ENCODE peak calls at places on chromosomes 7 and 10, in seven cellular contexts. One of them, this sample, is unnamed.

GRCh38 chr7:133912916-133913697 is 214.0 kb upstream of the LRGUK start:
- DNase-seq in breast epithelium: no peak
- DNase-seq in uterus: no peak
- DNase-seq in gastrocnemius medialis: no peak
- DNase-seq in WERI-Rb-1: no peak
- DNase-seq in GM23248: peak; percentile 53
- DNase-seq in SJSA1: peak; percentile 5
- DNase-seq in this sample: no peak

GRCh38 chr7:86867163-86867762 is 192.2 kb downstream of the ELAPOR2 start:
- DNase-seq in breast epithelium: no peak
- DNase-seq in uterus: no peak
- DNase-seq in gastrocnemius medialis: no peak
- DNase-seq in WERI-Rb-1: no peak
- DNase-seq in GM23248: no peak
- DNase-seq in SJSA1: no peak
- DNase-seq in this sample: no peak

GRCh38 chr7:26136831-26137230 is 15.2 kb upstream of the NFE2L3 start:
- DNase-seq in breast epithelium: no peak
- DNase-seq in uterus: no peak
- DNase-seq in gastrocnemius medialis: no peak
- DNase-seq in WERI-Rb-1: no peak
- DNase-seq in GM23248: no peak
- DNase-seq in SJSA1: no peak
- DNase-seq in this sample: no peak

GRCh38 chr10:132158810-132159209 is 27.9 kb upstream of the DPYSL4 start:
- DNase-seq in breast epithelium: no peak
- DNase-seq in uterus: no peak
- DNase-seq in gastrocnemius medialis: no peak
- DNase-seq in WERI-Rb-1: no peak
- DNase-seq in GM23248: no peak
- DNase-seq in SJSA1: no peak
- DNase-seq in this sample: no peak

GRCh38 chr10:104935656-104936055 is 294.6 kb downstream of the SORCS3 start:
- DNase-seq in breast epithelium: no peak
- DNase-seq in uterus: no peak
- DNase-seq in gastrocnemius medialis: no peak
- DNase-seq in WERI-Rb-1: no peak
- DNase-seq in GM23248: no peak
- DNase-seq in SJSA1: no peak
- DNase-seq in this sample: no peak

GRCh38 chr7:22443370-22444180 is 56.4 kb downstream of the STEAP1B start:
- DNase-seq in breast epithelium: no peak
- DNase-seq in uterus: no peak
- DNase-seq in gastrocnemius medialis: no peak
- DNase-seq in WERI-Rb-1: no peak
- DNase-seq in GM23248: peak; percentile 17
- DNase-seq in SJSA1: no peak
- DNase-seq in this sample: no peak

GRCh38 chr7:150378115-150378852 is 846 bp upstream of the ZNF775 start:
- DNase-seq in breast epithelium: peak; percentile 67
- DNase-seq in uterus: peak; percentile 56
- DNase-seq in gastrocnemius medialis: peak; percentile 76
- DNase-seq in WERI-Rb-1: peak; percentile 90
- DNase-seq in GM23248: peak; percentile 70
- DNase-seq in SJSA1: peak; percentile 78
- DNase-seq in this sample: peak; percentile 73

GRCh38 chr7:71615017-71615416 is 483.1 kb downstream of the GALNT17 start:
- DNase-seq in breast epithelium: no peak
- DNase-seq in uterus: no peak
- DNase-seq in gastrocnemius medialis: peak; percentile 69
- DNase-seq in WERI-Rb-1: peak; percentile 21
- DNase-seq in GM23248: peak; percentile 5
- DNase-seq in SJSA1: no peak
- DNase-seq in this sample: no peak

GRCh38 chr7:28808786-28809533 is 149.2 kb downstream of the TRIL start:
- DNase-seq in breast epithelium: no peak
- DNase-seq in uterus: no peak
- DNase-seq in gastrocnemius medialis: no peak
- DNase-seq in WERI-Rb-1: no peak
- DNase-seq in GM23248: peak; percentile 78
- DNase-seq in SJSA1: no peak
- DNase-seq in this sample: no peak

GRCh38 chr10:78578929-78579328 is 489.8 kb upstream of the ZMIZ1 start:
- DNase-seq in breast epithelium: no peak
- DNase-seq in uterus: peak; percentile 2
- DNase-seq in gastrocnemius medialis: no peak
- DNase-seq in WERI-Rb-1: no peak
- DNase-seq in GM23248: peak; percentile 24
- DNase-seq in SJSA1: no peak
- DNase-seq in this sample: no peak

GRCh38 chr10:27529010-27529783 is 25.1 kb downstream of the RAB18 start:
- DNase-seq in breast epithelium: no peak
- DNase-seq in uterus: no peak
- DNase-seq in gastrocnemius medialis: no peak
- DNase-seq in WERI-Rb-1: no peak
- DNase-seq in GM23248: peak; percentile 32
- DNase-seq in SJSA1: no peak
- DNase-seq in this sample: no peak

GRCh38 chr7:116258734-116259133 is 48.4 kb downstream of the TES start:
- DNase-seq in breast epithelium: no peak
- DNase-seq in uterus: no peak
- DNase-seq in gastrocnemius medialis: peak; percentile 8
- DNase-seq in WERI-Rb-1: no peak
- DNase-seq in GM23248: peak; percentile 82
- DNase-seq in SJSA1: peak; percentile 62
- DNase-seq in this sample: no peak

GRCh38 chr7:105014725-105015630 is 973 bp downstream of the KMT2E start:
- DNase-seq in breast epithelium: peak; percentile 63
- DNase-seq in uterus: peak; percentile 46
- DNase-seq in gastrocnemius medialis: peak; percentile 55
- DNase-seq in WERI-Rb-1: peak; percentile 49
- DNase-seq in GM23248: peak; percentile 69
- DNase-seq in SJSA1: peak; percentile 60
- DNase-seq in this sample: peak; percentile 47

GRCh38 chr7:45570797-45571196 is 3.4 kb upstream of the ADCY1 start:
- DNase-seq in breast epithelium: no peak
- DNase-seq in uterus: no peak
- DNase-seq in gastrocnemius medialis: no peak
- DNase-seq in WERI-Rb-1: no peak
- DNase-seq in GM23248: no peak
- DNase-seq in SJSA1: no peak
- DNase-seq in this sample: no peak

GRCh38 chr10:97427571-97428179 is 1.7 kb downstream of the PGAM1 start:
- DNase-seq in breast epithelium: peak; percentile 49
- DNase-seq in uterus: no peak
- DNase-seq in gastrocnemius medialis: no peak
- DNase-seq in WERI-Rb-1: no peak
- DNase-seq in GM23248: peak; percentile 70
- DNase-seq in SJSA1: no peak
- DNase-seq in this sample: peak; percentile 58

GRCh38 chr10:24851595-24851994 is 100.8 kb downstream of the PRTFDC1 start:
- DNase-seq in breast epithelium: no peak
- DNase-seq in uterus: no peak
- DNase-seq in gastrocnemius medialis: no peak
- DNase-seq in WERI-Rb-1: no peak
- DNase-seq in GM23248: no peak
- DNase-seq in SJSA1: no peak
- DNase-seq in this sample: no peak

GRCh38 chr10:67772894-67773511 is 65.0 kb downstream of the DNAJC12 start:
- DNase-seq in breast epithelium: no peak
- DNase-seq in uterus: no peak
- DNase-seq in gastrocnemius medialis: no peak
- DNase-seq in WERI-Rb-1: no peak
- DNase-seq in GM23248: peak; percentile 19
- DNase-seq in SJSA1: no peak
- DNase-seq in this sample: no peak

GRCh38 chr7:125074141-125074540 is 144.5 kb upstream of the POT1 start:
- DNase-seq in breast epithelium: no peak
- DNase-seq in uterus: no peak
- DNase-seq in gastrocnemius medialis: no peak
- DNase-seq in WERI-Rb-1: no peak
- DNase-seq in GM23248: no peak
- DNase-seq in SJSA1: no peak
- DNase-seq in this sample: no peak

DNA sequence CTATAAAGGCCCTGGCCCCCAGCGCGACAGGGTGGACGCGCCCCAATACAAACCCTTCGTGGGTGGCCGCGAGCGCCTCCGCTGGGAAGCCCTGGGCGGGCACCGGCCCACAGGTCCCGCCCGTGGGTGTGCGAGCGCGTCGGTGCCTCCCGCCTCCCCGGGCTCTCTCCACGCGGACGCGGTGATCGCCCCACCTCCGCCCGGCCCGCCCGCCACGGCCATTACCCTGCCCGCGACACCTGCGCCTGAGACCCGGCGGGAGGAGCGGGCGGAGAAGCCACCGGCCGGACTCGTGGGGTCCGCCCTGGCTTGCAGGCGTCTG is 81.2 kb downstream of the PAX2 start:
- DNase-seq in breast epithelium: no peak
- DNase-seq in uterus: no peak
- DNase-seq in gastrocnemius medialis: no peak
- DNase-seq in WERI-Rb-1: no peak
- DNase-seq in GM23248: no peak
- DNase-seq in SJSA1: no peak
- DNase-seq in this sample: no peak
- H3K4me3 ChIP-seq in breast epithelium: peak overlapping the region; percentile 50
- H3K4me3 ChIP-seq in uterus: peak overlapping the region; percentile 34
- H3K4me3 ChIP-seq in gastrocnemius medialis: peak overlapping the region; percentile 48
- H3K4me3 ChIP-seq in WERI-Rb-1: peak overlapping the region; percentile 40
- H3K4me3 ChIP-seq in GM23248: no peak overlapping the region
- H3K4me3 ChIP-seq in SJSA1: no peak overlapping the region
- H3K4me3 ChIP-seq in this sample: no peak overlapping the region

DNA sequence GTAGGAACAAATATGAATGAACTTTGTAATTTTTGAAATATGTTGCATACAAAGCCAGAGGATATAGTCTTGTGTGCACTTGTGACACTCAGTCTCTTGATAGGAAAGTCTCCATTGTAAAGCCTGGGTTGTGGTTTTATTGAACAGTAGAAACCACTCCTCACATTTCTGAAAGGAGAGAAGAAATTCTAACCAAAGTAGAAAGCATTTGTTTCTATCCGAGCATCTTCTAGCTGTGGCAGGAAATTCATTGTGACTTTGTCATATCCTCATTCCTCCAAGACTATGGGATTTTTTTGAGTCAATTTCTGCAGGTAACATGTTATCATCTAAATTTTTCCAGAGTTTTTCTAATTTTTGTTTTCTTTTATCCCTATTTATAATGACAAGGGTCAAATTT is 55.5 kb upstream of the NCF1 start:
- DNase-seq in breast epithelium: no peak
- DNase-seq in uterus: no peak
- DNase-seq in gastrocnemius medialis: no peak
- DNase-seq in WERI-Rb-1: no peak
- DNase-seq in GM23248: peak; percentile 15
- DNase-seq in SJSA1: peak; percentile 15
- DNase-seq in this sample: no peak
- H3K36me3 ChIP-seq in breast epithelium: peaks cover 9% of the 10 kb centered on the region
- H3K36me3 ChIP-seq in uterus: no peaks in the 10 kb centered on the region
- H3K36me3 ChIP-seq in gastrocnemius medialis: no peaks in the 10 kb centered on the region
- H3K36me3 ChIP-seq in WERI-Rb-1: peaks cover 82% of the 10 kb centered on the region
- H3K36me3 ChIP-seq in GM23248: peaks cover 79% of the 10 kb centered on the region
- H3K36me3 ChIP-seq in SJSA1: peaks cover 79% of the 10 kb centered on the region
- H3K36me3 ChIP-seq in this sample: peaks cover 56% of the 10 kb centered on the region

GRCh38 chr10:48836605-48837004 is 103.0 kb downstream of the LRRC18 start:
- DNase-seq in breast epithelium: no peak
- DNase-seq in uterus: no peak
- DNase-seq in gastrocnemius medialis: no peak
- DNase-seq in WERI-Rb-1: no peak
- DNase-seq in GM23248: no peak
- DNase-seq in SJSA1: no peak
- DNase-seq in this sample: no peak

GRCh38 chr10:48834189-48834965 is 105.3 kb downstream of the LRRC18 start:
- DNase-seq in breast epithelium: no peak
- DNase-seq in uterus: no peak
- DNase-seq in gastrocnemius medialis: no peak
- DNase-seq in WERI-Rb-1: no peak
- DNase-seq in GM23248: no peak
- DNase-seq in SJSA1: no peak
- DNase-seq in this sample: no peak

GRCh38 chr10:48838830-48839229 is 100.8 kb downstream of the LRRC18 start:
- DNase-seq in breast epithelium: no peak
- DNase-seq in uterus: no peak
- DNase-seq in gastrocnemius medialis: no peak
- DNase-seq in WERI-Rb-1: no peak
- DNase-seq in GM23248: no peak
- DNase-seq in SJSA1: no peak
- DNase-seq in this sample: no peak

GRCh38 chr10:48833674-48834073 is 106.0 kb downstream of the LRRC18 start:
- DNase-seq in breast epithelium: no peak
- DNase-seq in uterus: no peak
- DNase-seq in gastrocnemius medialis: no peak
- DNase-seq in WERI-Rb-1: no peak
- DNase-seq in GM23248: no peak
- DNase-seq in SJSA1: no peak
- DNase-seq in this sample: no peak
- H3K9me3 ChIP-seq in breast epithelium: no peaks in the 10 kb centered on the region
- H3K9me3 ChIP-seq in uterus: no peaks in the 10 kb centered on the region
- H3K9me3 ChIP-seq in gastrocnemius medialis: no peaks in the 10 kb centered on the region
- H3K9me3 ChIP-seq in WERI-Rb-1: no peaks in the 10 kb centered on the region
- H3K9me3 ChIP-seq in GM23248: no peaks in the 10 kb centered on the region
- H3K9me3 ChIP-seq in SJSA1: no peaks in the 10 kb centered on the region
- H3K9me3 ChIP-seq in this sample: no peaks in the 10 kb centered on the region

GRCh38 chr7:64849924-64850499 is 53.1 kb upstream of the ZNF273 start:
- DNase-seq in breast epithelium: no peak
- DNase-seq in uterus: no peak
- DNase-seq in gastrocnemius medialis: no peak
- DNase-seq in WERI-Rb-1: no peak
- DNase-seq in GM23248: no peak
- DNase-seq in SJSA1: no peak
- DNase-seq in this sample: no peak

GRCh38 chr7:64854969-64855368 is 48.1 kb upstream of the ZNF273 start:
- DNase-seq in breast epithelium: no peak
- DNase-seq in uterus: no peak
- DNase-seq in gastrocnemius medialis: no peak
- DNase-seq in WERI-Rb-1: no peak
- DNase-seq in GM23248: no peak
- DNase-seq in SJSA1: no peak
- DNase-seq in this sample: no peak

GRCh38 chr7:64853679-64854078 is 49.4 kb upstream of the ZNF273 start:
- DNase-seq in breast epithelium: no peak
- DNase-seq in uterus: no peak
- DNase-seq in gastrocnemius medialis: no peak
- DNase-seq in WERI-Rb-1: no peak
- DNase-seq in GM23248: no peak
- DNase-seq in SJSA1: no peak
- DNase-seq in this sample: no peak

DNA sequence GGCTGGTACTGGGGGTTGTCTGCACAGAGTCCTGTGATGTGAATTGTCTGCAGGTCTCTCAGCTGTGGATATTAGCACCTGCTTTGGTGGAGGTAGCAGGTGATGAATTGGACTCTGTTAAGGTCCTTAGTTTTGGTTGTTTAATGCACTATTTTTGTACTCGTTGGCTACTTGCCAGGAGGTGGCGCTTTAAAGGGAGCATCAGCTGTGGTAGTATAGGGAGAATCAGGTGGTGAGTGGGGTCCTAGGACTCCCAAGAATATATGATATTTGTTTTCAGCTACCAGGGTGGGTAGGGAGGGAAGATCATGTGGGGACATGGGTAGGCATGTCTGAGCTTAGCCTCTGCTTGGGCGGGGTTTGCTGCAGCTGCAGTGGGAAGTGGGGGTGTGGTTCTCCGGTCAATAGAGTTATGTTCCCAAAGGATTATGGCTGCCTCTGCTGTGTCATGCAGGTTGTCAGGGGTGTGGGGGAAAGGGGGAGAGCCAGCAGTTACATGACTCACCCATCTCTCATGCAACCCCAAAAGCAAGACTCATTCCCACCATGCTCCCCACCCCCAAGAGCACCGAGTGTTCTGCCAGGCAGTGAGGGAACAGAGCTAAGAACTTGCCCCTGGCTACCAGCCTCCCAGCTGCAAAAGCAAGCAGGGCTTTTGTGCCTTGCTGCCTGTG is 53.7 kb upstream of the ZNF273 start:
- DNase-seq in breast epithelium: no peak
- DNase-seq in uterus: no peak
- DNase-seq in gastrocnemius medialis: peak; percentile 46
- DNase-seq in WERI-Rb-1: peak; percentile 17
- DNase-seq in GM23248: peak; percentile 69
- DNase-seq in SJSA1: no peak
- DNase-seq in this sample: peak; percentile 33
- H3K4me3 ChIP-seq in breast epithelium: no peak overlapping the region
- H3K4me3 ChIP-seq in uterus: no peak overlapping the region
- H3K4me3 ChIP-seq in gastrocnemius medialis: peak overlapping the region; percentile 11
- H3K4me3 ChIP-seq in WERI-Rb-1: no peak overlapping the region
- H3K4me3 ChIP-seq in GM23248: no peak overlapping the region
- H3K4me3 ChIP-seq in SJSA1: no peak overlapping the region
- H3K4me3 ChIP-seq in this sample: no peak overlapping the region

This sample was measured in MG63.